ENCODE peak calls at places on chromosome 2, in ten cellular contexts. W, F, P, B, R, T, C, G, K and N are unnamed samples.

GRCh38 chr2:213188971-213189899 is 37.8 kb upstream of the IKZF2 start:
- DNase-seq in R (peak; percentile 68), F (peak; percentile 45), G (peak; percentile 55), T (no peak), P (peak; percentile 6), C (no peak), W (no peak), B (no peak), K (no peak), N (no peak)

GRCh38 chr2:71419976-71420375 is 33.4 kb upstream of the DYSF start:
- DNase-seq in F (no peak), T (no peak), K (no peak), W (no peak), C (no peak), G (no peak), P (no peak), R (no peak), B (no peak), N (no peak)

GRCh38 chr2:219634171-219634940 is 6.9 kb downstream of the SLC4A3 start:
- DNase-seq in P (no peak), R (no peak), W (no peak), K (no peak), T (no peak), G (no peak), C (no peak), B (no peak), F (no peak), N (peak; percentile 56)

GRCh38 chr2:235551965-235552364 is 58.1 kb downstream of the AGAP1 start:
- DNase-seq in G (peak; percentile 68), W (peak; percentile 53), K (peak; percentile 70), F (peak; percentile 74), T (peak; percentile 12), P (peak; percentile 81), C (peak; percentile 59), B (peak; percentile 74), R (peak; percentile 70), N (no peak)

GRCh38 chr2:31078579-31079105 is 59.6 kb downstream of the GALNT14 start:
- DNase-seq in P (no peak), B (no peak), K (no peak), F (no peak), T (no peak), R (no peak), G (peak; percentile 70), C (no peak), W (no peak), N (peak; percentile 50)

GRCh38 chr2:117984208-117984607 is 29.7 kb downstream of the CCDC93 start:
- DNase-seq in R (no peak), G (no peak), F (no peak), T (no peak), W (no peak), K (no peak), B (no peak), C (no peak), P (no peak), N (no peak)

GRCh38 chr2:143730155-143730949 is 601.1 kb downstream of the ARHGAP15 start:
- DNase-seq in B (no peak), K (no peak), C (no peak), T (no peak), P (no peak), R (no peak), W (no peak), F (no peak), G (peak; percentile 40), N (no peak)

GRCh38 chr2:202032841-202033316 is 776 bp upstream of the FZD7 start:
- DNase-seq in R (peak; percentile 78), P (no peak), B (peak; percentile 74), C (peak; percentile 66), F (peak; percentile 84), G (peak; percentile 75), K (peak; percentile 38), T (peak; percentile 26), W (no peak), N (peak; percentile 85)

GRCh38 chr2:146213674-146214073 is 1631.2 kb upstream of the ACVR2A start:
- DNase-seq in P (no peak), T (no peak), G (no peak), B (no peak), C (no peak), K (no peak), R (no peak), W (no peak), F (no peak), N (no peak)

GRCh38 chr2:134522436-134522835 is 196.4 kb downstream of the TMEM163 start:
- DNase-seq in W (no peak), B (no peak), T (no peak), R (no peak), K (no peak), C (no peak), P (no peak), F (no peak), G (no peak), N (no peak)

GRCh38 chr2:127197475-127198385 is 22.4 kb downstream of the CYP27C1 start:
- DNase-seq in B (peak; percentile 82), W (peak; percentile 57), F (peak; percentile 84), K (peak; percentile 64), G (peak; percentile 67), T (peak; percentile 56), R (peak; percentile 89), P (peak; percentile 71), C (no peak), N (peak; percentile 75)
- TF ChIP-seq CTCF in B (no peak), W (no peak), F (peak; percentile 77), K (peak; percentile 41), G (peak; percentile 56), T (peak; percentile 73), R (peak; percentile 96), P (peak; percentile 99), C (peak; percentile 36), N (peak; percentile 76)

GRCh38 chr2:111669928-111670695 is 213.9 kb downstream of the ANAPC1 start:
- DNase-seq in K (no peak), R (no peak), F (no peak), B (no peak), P (no peak), G (peak; percentile 35), T (peak; percentile 65), W (no peak), C (no peak), N (no peak)
- TF ChIP-seq CTCF in K (no peak), R (peak; percentile 19), F (no peak), B (no peak), P (no peak), G (no peak), T (peak; percentile 46), W (no peak), C (no peak), N (no peak)

DNA sequence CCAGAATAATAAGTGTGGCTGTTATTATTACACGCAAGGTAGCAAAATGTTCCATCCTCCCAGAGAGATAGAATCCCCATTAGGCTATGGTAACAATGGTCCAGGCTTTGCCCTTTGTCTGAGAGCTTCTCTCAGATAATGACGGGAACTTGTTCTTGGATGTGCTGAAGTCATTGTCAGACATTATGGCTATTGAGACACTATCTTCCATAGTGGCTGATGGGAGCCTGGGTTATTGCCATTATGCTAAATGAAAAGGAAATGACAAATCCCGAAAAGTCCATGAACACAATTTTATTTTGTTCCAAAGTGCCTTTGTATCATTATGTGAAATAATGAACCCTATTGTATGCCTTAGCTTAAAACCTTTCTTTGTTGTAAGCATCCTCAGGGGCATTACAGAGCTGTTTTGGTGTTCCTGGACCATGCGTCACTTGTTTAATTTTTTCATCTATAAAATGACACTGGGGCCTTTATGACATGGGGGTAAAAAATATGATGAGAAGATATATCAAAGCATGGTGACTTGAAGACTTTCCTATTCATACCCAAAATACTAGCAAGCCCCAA is 218.5 kb downstream of the KCNS3 start:
- DNase-seq in C (no peak), W (no peak), K (no peak), T (no peak), P (no peak), R (no peak), F (no peak), B (no peak), G (no peak), N (no peak)
- TF ChIP-seq CTCF in C (no peak), W (no peak), K (no peak), T (no peak), P (no peak), R (no peak), F (no peak), B (no peak), G (no peak), N (no peak)

DNA sequence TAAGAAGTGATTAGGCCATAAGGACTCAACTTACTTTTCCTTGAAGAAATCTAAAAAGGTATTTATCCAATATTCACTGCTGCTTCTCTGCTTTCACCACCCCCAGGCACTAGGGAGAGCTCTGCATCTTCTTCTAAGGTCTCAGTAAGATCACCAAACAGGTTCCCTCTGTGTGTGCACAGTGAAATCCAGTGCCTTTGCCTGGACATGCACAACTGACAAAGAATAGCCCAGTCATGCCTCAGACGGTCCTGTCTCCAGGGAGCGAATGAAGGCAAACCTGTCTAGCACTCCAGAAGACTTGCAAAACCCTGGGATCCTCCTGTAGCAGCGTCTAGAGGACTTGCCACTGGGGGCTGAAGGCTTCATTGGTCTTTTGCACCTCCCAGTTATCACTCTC is 344.5 kb upstream of the LRATD1 start:
- DNase-seq in G (no peak), K (no peak), P (no peak), T (no peak), F (peak; percentile 32), C (no peak), W (no peak), B (no peak), R (no peak), N (no peak)
- TF ChIP-seq CTCF in G (no peak), K (no peak), P (peak; percentile 8), T (no peak), F (peak; percentile 16), C (no peak), W (no peak), B (no peak), R (no peak), N (no peak)

DNA sequence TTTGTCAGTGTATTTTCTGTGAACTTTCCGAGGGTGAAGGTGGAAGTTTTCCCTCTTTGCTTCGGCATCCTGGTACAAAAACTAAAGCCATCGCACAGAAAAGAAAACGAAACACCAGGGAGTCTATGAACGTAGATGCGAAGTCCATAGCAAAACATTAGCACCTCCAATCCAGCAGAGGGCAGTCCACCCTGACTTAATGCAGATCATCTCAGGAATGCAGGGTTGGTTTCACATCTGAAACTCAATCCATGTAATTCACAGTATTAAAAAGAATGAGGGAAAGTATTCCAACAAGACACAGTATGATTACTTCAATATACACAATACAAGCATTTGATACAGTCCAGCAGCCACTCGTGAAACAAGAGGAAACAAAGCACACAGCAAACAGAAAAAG is 70.8 kb downstream of the RTP5 start:
- DNase-seq in B (no peak), R (peak; percentile 36), C (peak; percentile 14), K (no peak), G (no peak), W (no peak), T (peak; percentile 19), P (peak; percentile 31), F (no peak), N (no peak)
- TF ChIP-seq CTCF in B (no peak), R (peak; percentile 59), C (no peak), K (no peak), G (peak; percentile 12), W (no peak), T (peak; percentile 81), P (peak; percentile 55), F (peak; percentile 19), N (peak; percentile 59)

DNA sequence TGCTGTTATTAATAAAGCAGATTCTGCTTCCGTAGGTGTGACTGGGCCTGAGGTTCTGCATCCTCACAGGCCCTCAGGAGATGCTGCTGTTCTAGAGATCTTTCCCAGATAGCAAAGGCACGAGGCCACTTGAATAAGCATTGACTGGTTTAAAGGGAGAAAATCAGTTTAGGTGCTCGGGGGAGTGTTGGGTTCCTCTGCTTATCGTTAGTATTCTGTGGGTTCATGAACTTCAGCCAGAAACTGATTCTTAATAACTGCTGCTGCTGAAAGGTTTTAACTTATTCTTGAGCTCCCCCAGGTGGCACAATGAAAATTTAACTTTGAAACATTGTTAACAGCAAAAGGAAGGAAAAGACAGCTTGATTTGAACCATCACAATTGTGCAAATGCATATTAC is 56.9 kb downstream of the ITGA6 start:
- DNase-seq in F (peak; percentile 26), W (no peak), K (no peak), B (no peak), G (peak; percentile 57), R (peak; percentile 37), T (peak; percentile 16), C (no peak), P (peak; percentile 41), N (no peak)
- TF ChIP-seq CTCF in F (peak; percentile 44), W (no peak), K (peak; percentile 12), B (no peak), G (peak; percentile 16), R (peak; percentile 49), T (peak; percentile 70), C (no peak), P (peak; percentile 58), N (peak; percentile 60)